ENCODE peak calls at places on chromosomes 12 and 14, in ten cellular contexts. Y is pancreas; P is HepG2; I is PC-3; A is stimulated activated naive CD8-positive, alpha-beta T cell treated with anti-CD3 and anti-CD28 coated beads, Interleukin-15, Interleukin-2, amounts not matched to agents 100 U/mL and 50 U/mL, for 24 hours; M is A549; D is heart left ventricle; N is HCT116; B is CD4-positive, alpha-beta T cell; S is activated naive CD8-positive, alpha-beta T cell treated with anti-CD3 and anti-CD28 coated beads, Interleukin-2, amount 10 ng/mL, durations not matched to agents 7 days and 5 days. F is an unnamed sample.
A peak's percentile ranks its signal among the peaks of the same experiment; 100 is the strongest.

GRCh38 chr14:64444984-64445845 is 20.1 kb upstream of the AKAP5 start:
- ATAC-seq in S (peak; percentile 79), M (no peak), A (peak; percentile 85), Y (no peak), I (peak; percentile 38), P (no peak), B (peak; percentile 81), N (no peak), D (peak; percentile 38), F (peak; percentile 98)

GRCh38 chr12:76274699-76275098 is 73.5 kb downstream of the BBS10 start:
- ATAC-seq in D (no peak), M (no peak), I (no peak), A (peak; percentile 87), Y (no peak), B (no peak), N (no peak), P (no peak), S (no peak), F (no peak)

GRCh38 chr12:95848575-95849388 is 10.0 kb upstream of the SNRPF start:
- ATAC-seq in P (peak; percentile 89), A (no peak), M (peak; percentile 89), N (peak; percentile 78), S (no peak), B (no peak), I (peak; percentile 94), Y (peak; percentile 87), D (no peak), F (no peak)

GRCh38 chr12:96198970-96199369 is 4.8 kb downstream of the ELK3 start:
- ATAC-seq in N (peak; percentile 45), B (peak; percentile 20), P (no peak), A (peak; percentile 29), M (no peak), Y (peak; percentile 30), D (no peak), I (peak; percentile 33), S (peak; percentile 7), F (no peak)

GRCh38 chr12:10211975-10212622 is 578 bp upstream of the GABARAPL1 start:
- ATAC-seq in M (peak; percentile 89), P (peak; percentile 96), A (peak; percentile 87), B (peak; percentile 75), D (peak; percentile 92), S (peak; percentile 73), N (peak; percentile 91), I (peak; percentile 87), Y (peak; percentile 91), F (peak; percentile 83)

GRCh38 chr14:74988131-74988530 is 14.6 kb upstream of the EIF2B2 start:
- ATAC-seq in S (no peak), Y (no peak), A (no peak), I (peak; percentile 96), M (peak; percentile 65), N (peak; percentile 71), B (no peak), D (peak; percentile 33), P (no peak), F (no peak)

GRCh38 chr14:75702107-75702506 is 41.1 kb downstream of the TTLL5 start:
- ATAC-seq in P (no peak), Y (no peak), M (no peak), S (no peak), A (no peak), N (no peak), D (peak; percentile 87), I (no peak), B (no peak), F (no peak)

GRCh38 chr14:94027566-94028449 is 1.7 kb downstream of the OTUB2 start:
- ATAC-seq in S (no peak), P (no peak), M (no peak), N (peak; percentile 60), D (no peak), Y (no peak), A (no peak), I (peak; percentile 33), B (no peak), F (no peak)

GRCh38 chr12:92226036-92226661 is 80.5 kb upstream of the BTG1 start:
- ATAC-seq in Y (no peak), B (no peak), N (no peak), S (no peak), I (no peak), A (no peak), P (no peak), M (no peak), D (no peak), F (no peak)

GRCh38 chr14:63899953-63900352 is 47.1 kb downstream of the SYNE2 start:
- ATAC-seq in B (no peak), A (no peak), Y (no peak), I (no peak), S (peak; percentile 49), P (no peak), M (no peak), D (no peak), N (no peak), F (no peak)

GRCh38 chr14:55980970-55981369 is 137.2 kb upstream of the PELI2 start:
- ATAC-seq in A (peak; percentile 90), P (no peak), Y (no peak), N (no peak), D (no peak), S (no peak), B (no peak), M (no peak), I (no peak), F (no peak)

GRCh38 chr12:124490584-124491305 is 76.7 kb downstream of the NCOR2 start:
- ATAC-seq in D (peak; percentile 92), Y (peak; percentile 93), N (no peak), B (no peak), S (no peak), A (no peak), P (no peak), M (no peak), I (no peak), F (no peak)

GRCh38 chr12:51846911-51847829 is 1.3 kb downstream of the FIGNL2 start:
- ATAC-seq in Y (peak; percentile 54), B (peak; percentile 46), P (peak; percentile 43), I (peak; percentile 49), M (peak; percentile 33), A (peak; percentile 42), D (peak; percentile 56), S (peak; percentile 43), N (peak; percentile 2), F (no peak)

GRCh38 chr14:63478437-63478852 is 64.7 kb downstream of the PPP2R5E start:
- ATAC-seq in I (no peak), D (no peak), S (no peak), A (peak; percentile 75), N (no peak), Y (no peak), M (no peak), P (no peak), B (no peak), F (peak; percentile 74)

GRCh38 chr14:92678766-92679165 is 69.7 kb downstream of the LGMN start:
- ATAC-seq in D (no peak), A (no peak), I (no peak), S (no peak), N (no peak), Y (no peak), B (no peak), P (no peak), M (no peak), F (no peak)

GRCh38 chr12:57846285-57846576 is 298 bp downstream of the CTDSP2 start:
- ATAC-seq in A (peak; percentile 1), M (peak; percentile 33), B (peak; percentile 20), S (peak; percentile 20), Y (peak; percentile 27), N (peak; percentile 28), I (peak; percentile 29), D (no peak), P (peak; percentile 16), F (no peak)

GRCh38 chr14:90720336-90720735 is 95.9 kb downstream of the TTC7B start:
- ATAC-seq in A (no peak), I (peak; percentile 28), M (peak; percentile 34), D (peak; percentile 93), P (no peak), N (no peak), B (no peak), S (no peak), Y (no peak), F (no peak)

GRCh38 chr12:104569348-104570173 is 112.8 kb downstream of the CHST11 start:
- ATAC-seq in P (no peak), A (peak; percentile 84), M (peak; percentile 34), Y (peak; percentile 65), B (peak; percentile 75), N (no peak), S (peak; percentile 96), I (no peak), D (peak; percentile 70), F (peak; percentile 91)

F was measured in stimulated activated memory B cell treated with anti-CD40 and anti-IgM and Interleukin-4, amounts not matched to agents 10 μg/mL and 1 μg/mL and 100 μg/mL, for 72 hours.